ENCODE peak calls at places on chromosomes 12 and 14, in four cellular contexts. One of them, this sample, is unnamed.
A peak's percentile ranks its signal among the peaks of the same experiment; 100 is the strongest.

GRCh38 chr14:88189040-88189839 is 133.8 kb downstream of the KCNK10 start:
- DNase-seq in mesenchymal stem cell: peak; percentile 67
- DNase-seq in SJSA1: peak; percentile 46
- DNase-seq in fibroblast of pulmonary artery: peak; percentile 95
- DNase-seq in this sample: peak; percentile 79

GRCh38 chr14:32049361-32050103 is 27.6 kb upstream of the ARHGAP5 start:
- DNase-seq in mesenchymal stem cell: no peak
- DNase-seq in SJSA1: no peak
- DNase-seq in fibroblast of pulmonary artery: no peak
- DNase-seq in this sample: no peak

GRCh38 chr12:121894633-121895032 is 6.0 kb downstream of the PSMD9 start:
- DNase-seq in mesenchymal stem cell: peak; percentile 60
- DNase-seq in SJSA1: no peak
- DNase-seq in fibroblast of pulmonary artery: peak; percentile 64
- DNase-seq in this sample: peak; percentile 50

GRCh38 chr14:104601786-104602185 is 2.8 kb downstream of the TMEM179 start:
- DNase-seq in mesenchymal stem cell: no peak
- DNase-seq in SJSA1: no peak
- DNase-seq in fibroblast of pulmonary artery: peak; percentile 6
- DNase-seq in this sample: no peak

GRCh38 chr14:34646570-34647255 is 16.8 kb upstream of the SNX6 start:
- DNase-seq in mesenchymal stem cell: no peak
- DNase-seq in SJSA1: no peak
- DNase-seq in fibroblast of pulmonary artery: no peak
- DNase-seq in this sample: no peak

GRCh38 chr14:64709126-64709525 is 4.9 kb downstream of the PLEKHG3 start:
- DNase-seq in mesenchymal stem cell: no peak
- DNase-seq in SJSA1: no peak
- DNase-seq in fibroblast of pulmonary artery: no peak
- DNase-seq in this sample: no peak

GRCh38 chr12:101076940-101077351 is 133.1 kb downstream of the SLC5A8 start:
- DNase-seq in mesenchymal stem cell: peak; percentile 27
- DNase-seq in SJSA1: no peak
- DNase-seq in fibroblast of pulmonary artery: peak; percentile 34
- DNase-seq in this sample: no peak

GRCh38 chr12:89863968-89864367 is 155.3 kb upstream of the ATP2B1 start:
- DNase-seq in mesenchymal stem cell: no peak
- DNase-seq in SJSA1: no peak
- DNase-seq in fibroblast of pulmonary artery: no peak
- DNase-seq in this sample: peak; percentile 40

GRCh38 chr12:104669057-104669770 is 212.5 kb downstream of the CHST11 start:
- DNase-seq in mesenchymal stem cell: peak; percentile 81
- DNase-seq in SJSA1: no peak
- DNase-seq in fibroblast of pulmonary artery: no peak
- DNase-seq in this sample: peak; percentile 61

GRCh38 chr12:46385439-46385838 is 12.9 kb upstream of the SLC38A2 start:
- DNase-seq in mesenchymal stem cell: peak; percentile 32
- DNase-seq in SJSA1: no peak
- DNase-seq in fibroblast of pulmonary artery: no peak
- DNase-seq in this sample: peak; percentile 29

GRCh38 chr14:32808574-32809098 is 130.0 kb upstream of the NPAS3 start:
- DNase-seq in mesenchymal stem cell: no peak
- DNase-seq in SJSA1: no peak
- DNase-seq in fibroblast of pulmonary artery: peak; percentile 59
- DNase-seq in this sample: no peak

GRCh38 chr12:116891019-116891418 is 9.8 kb upstream of the HRK start:
- DNase-seq in mesenchymal stem cell: no peak
- DNase-seq in SJSA1: no peak
- DNase-seq in fibroblast of pulmonary artery: no peak
- DNase-seq in this sample: no peak

GRCh38 chr14:80105488-80105994 is 105.8 kb downstream of the DIO2 start:
- DNase-seq in mesenchymal stem cell: no peak
- DNase-seq in SJSA1: no peak
- DNase-seq in fibroblast of pulmonary artery: no peak
- DNase-seq in this sample: no peak

GRCh38 chr14:55329999-55330710 is 58.9 kb downstream of the FBXO34 start:
- DNase-seq in mesenchymal stem cell: no peak
- DNase-seq in SJSA1: no peak
- DNase-seq in fibroblast of pulmonary artery: no peak
- DNase-seq in this sample: no peak

GRCh38 chr12:55694651-55695050 is 13.1 kb downstream of the ITGA7 start:
- DNase-seq in mesenchymal stem cell: no peak
- DNase-seq in SJSA1: no peak
- DNase-seq in fibroblast of pulmonary artery: no peak
- DNase-seq in this sample: no peak

GRCh38 chr12:116244474-116245090 is 32.9 kb downstream of the MED13L start:
- DNase-seq in mesenchymal stem cell: no peak
- DNase-seq in SJSA1: no peak
- DNase-seq in fibroblast of pulmonary artery: no peak
- DNase-seq in this sample: no peak

GRCh38 chr12:114933428-114934160 is 249.6 kb upstream of the TBX3 start:
- DNase-seq in mesenchymal stem cell: peak; percentile 97
- DNase-seq in SJSA1: peak; percentile 90
- DNase-seq in fibroblast of pulmonary artery: peak; percentile 82
- DNase-seq in this sample: no peak

GRCh38 chr12:52528641-52529143 is 8.5 kb upstream of the KRT5 start:
- DNase-seq in mesenchymal stem cell: no peak
- DNase-seq in SJSA1: no peak
- DNase-seq in fibroblast of pulmonary artery: no peak
- DNase-seq in this sample: no peak

DNA sequence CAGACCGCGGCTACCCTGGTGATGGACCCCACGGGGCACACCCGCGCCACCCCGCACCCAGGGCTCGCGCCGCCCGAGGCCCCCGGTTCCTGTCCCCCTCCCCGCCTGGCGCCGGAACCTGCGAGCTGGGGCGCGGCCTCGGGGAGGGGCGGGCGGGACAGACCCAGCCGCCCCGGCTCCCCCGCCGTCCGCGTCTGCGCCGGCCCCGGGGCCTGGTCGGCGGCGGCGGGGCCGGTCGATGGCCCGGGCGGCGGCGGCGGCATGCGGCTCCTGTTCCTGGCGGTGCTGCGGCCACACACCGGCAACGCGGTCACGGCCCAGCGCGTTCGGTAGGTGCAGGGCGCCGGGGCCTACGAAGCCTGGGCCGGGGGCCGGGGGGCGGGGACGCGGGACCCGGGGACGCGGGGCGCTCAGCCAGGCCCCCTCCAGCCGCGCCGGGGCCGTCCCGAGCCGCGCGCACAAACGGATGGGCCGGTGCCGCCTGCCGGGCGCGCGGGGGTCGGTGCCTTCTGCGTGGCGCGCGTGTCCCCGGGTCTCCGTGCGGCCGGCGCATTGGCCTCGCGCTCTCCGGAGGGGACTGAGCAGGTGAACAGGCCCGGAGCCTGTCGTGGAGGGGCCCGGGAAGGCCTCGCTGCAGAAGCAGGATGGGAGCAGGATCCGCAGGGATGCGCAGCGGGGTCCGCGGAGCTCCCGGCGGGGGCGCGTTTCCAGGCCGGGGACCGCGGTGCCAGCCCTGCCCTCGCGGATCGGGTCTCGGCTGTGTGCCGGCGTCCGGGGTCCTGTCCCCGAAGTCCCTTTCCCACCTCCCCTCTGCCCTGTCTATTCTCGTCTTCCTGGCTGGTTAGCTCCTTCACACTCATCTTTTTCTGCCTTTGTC is at the start of gene GLT1D1:
- DNase-seq in mesenchymal stem cell: no peak
- DNase-seq in SJSA1: no peak
- DNase-seq in fibroblast of pulmonary artery: no peak
- DNase-seq in this sample: no peak
- H3K4me3 ChIP-seq in mesenchymal stem cell: no peak within 1 kb of the TSS
- H3K4me3 ChIP-seq in SJSA1: no peak within 1 kb of the TSS
- H3K4me3 ChIP-seq in fibroblast of pulmonary artery: no peak within 1 kb of the TSS
- H3K4me3 ChIP-seq in this sample: no peak within 1 kb of the TSS

GRCh38 chr14:61328629-61329262 is 7.4 kb downstream of the PRKCH start:
- DNase-seq in mesenchymal stem cell: no peak
- DNase-seq in SJSA1: no peak
- DNase-seq in fibroblast of pulmonary artery: no peak
- DNase-seq in this sample: no peak

GRCh38 chr14:61329478-61330051 is 8.2 kb downstream of the PRKCH start:
- DNase-seq in mesenchymal stem cell: no peak
- DNase-seq in SJSA1: no peak
- DNase-seq in fibroblast of pulmonary artery: no peak
- DNase-seq in this sample: no peak

GRCh38 chr14:61326149-61326548 is 4.8 kb downstream of the PRKCH start:
- DNase-seq in mesenchymal stem cell: no peak
- DNase-seq in SJSA1: no peak
- DNase-seq in fibroblast of pulmonary artery: no peak
- DNase-seq in this sample: no peak

GRCh38 chr14:61323970-61324369 is 2.6 kb downstream of the PRKCH start:
- DNase-seq in mesenchymal stem cell: no peak
- DNase-seq in SJSA1: no peak
- DNase-seq in fibroblast of pulmonary artery: no peak
- DNase-seq in this sample: no peak

GRCh38 chr14:61326847-61327246 is 5.5 kb downstream of the PRKCH start:
- DNase-seq in mesenchymal stem cell: no peak
- DNase-seq in SJSA1: no peak
- DNase-seq in fibroblast of pulmonary artery: peak; percentile 92
- DNase-seq in this sample: no peak
- H3K4me3 ChIP-seq in mesenchymal stem cell: no peak overlapping the region
- H3K4me3 ChIP-seq in SJSA1: no peak overlapping the region
- H3K4me3 ChIP-seq in fibroblast of pulmonary artery: no peak overlapping the region
- H3K4me3 ChIP-seq in this sample: no peak overlapping the region

GRCh38 chr12:29230800-29231560 is 81.9 kb downstream of the FAR2 start:
- DNase-seq in mesenchymal stem cell: no peak
- DNase-seq in SJSA1: no peak
- DNase-seq in fibroblast of pulmonary artery: no peak
- DNase-seq in this sample: no peak

GRCh38 chr12:29229158-29229505 is 80.1 kb downstream of the FAR2 start:
- DNase-seq in mesenchymal stem cell: no peak
- DNase-seq in SJSA1: no peak
- DNase-seq in fibroblast of pulmonary artery: no peak
- DNase-seq in this sample: no peak

GRCh38 chr12:29229937-29230336 is 80.9 kb downstream of the FAR2 start:
- DNase-seq in mesenchymal stem cell: peak; percentile 23
- DNase-seq in SJSA1: no peak
- DNase-seq in fibroblast of pulmonary artery: no peak
- DNase-seq in this sample: no peak

GRCh38 chr12:29226621-29227020 is 77.5 kb downstream of the FAR2 start:
- DNase-seq in mesenchymal stem cell: peak; percentile 28
- DNase-seq in SJSA1: no peak
- DNase-seq in fibroblast of pulmonary artery: peak; percentile 27
- DNase-seq in this sample: no peak

DNA sequence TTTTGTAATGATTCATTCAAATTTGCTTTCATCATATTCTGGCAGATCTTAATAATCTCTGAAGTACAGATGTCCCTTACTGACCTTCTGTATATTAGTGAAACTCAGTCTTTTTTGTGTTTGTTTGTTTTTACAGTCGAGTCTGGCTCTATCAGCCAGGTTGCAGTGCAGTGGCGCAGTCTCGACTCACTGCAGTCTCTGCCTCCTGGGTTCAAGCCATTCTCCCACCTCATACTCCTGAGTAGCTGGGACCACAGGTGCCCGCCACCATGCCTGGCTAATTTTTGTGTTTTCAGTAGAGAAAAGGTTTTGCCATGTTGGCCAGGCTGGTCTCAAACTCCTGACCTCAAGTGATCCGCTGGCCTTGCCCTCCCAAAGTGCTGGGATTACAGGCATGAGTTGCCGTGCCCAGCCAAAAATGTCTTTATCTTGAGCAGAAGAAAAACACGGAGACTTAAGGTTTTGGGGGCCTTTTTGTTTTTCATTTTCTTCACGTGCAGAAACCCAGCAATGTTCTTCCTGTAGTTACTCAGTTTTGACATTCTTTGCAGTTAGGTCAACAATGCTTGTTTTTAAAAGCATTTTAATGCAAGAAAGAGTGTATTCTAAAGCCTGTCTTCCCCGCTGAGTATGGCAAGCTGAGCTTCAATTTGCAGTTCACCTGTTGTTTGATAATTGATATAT is 79.5 kb downstream of the FAR2 start:
- DNase-seq in mesenchymal stem cell: no peak
- DNase-seq in SJSA1: no peak
- DNase-seq in fibroblast of pulmonary artery: no peak
- DNase-seq in this sample: no peak
- H3K4me3 ChIP-seq in mesenchymal stem cell: no peak overlapping the region
- H3K4me3 ChIP-seq in SJSA1: no peak overlapping the region
- H3K4me3 ChIP-seq in fibroblast of pulmonary artery: no peak overlapping the region
- H3K4me3 ChIP-seq in this sample: no peak overlapping the region

GRCh38 chr14:69484444-69485113 is at the start of gene PLEKHD1:
- DNase-seq in mesenchymal stem cell: no peak
- DNase-seq in SJSA1: no peak
- DNase-seq in fibroblast of pulmonary artery: no peak
- DNase-seq in this sample: no peak
- H3K4me3 ChIP-seq in mesenchymal stem cell: peak within 1 kb of the TSS; percentile 68
- H3K4me3 ChIP-seq in SJSA1: no peak within 1 kb of the TSS
- H3K4me3 ChIP-seq in fibroblast of pulmonary artery: no peak within 1 kb of the TSS
- H3K4me3 ChIP-seq in this sample: no peak within 1 kb of the TSS

GRCh38 chr14:75170797-75171196 is 5.6 kb downstream of the TMED10 start:
- DNase-seq in mesenchymal stem cell: no peak
- DNase-seq in SJSA1: no peak
- DNase-seq in fibroblast of pulmonary artery: peak; percentile 36
- DNase-seq in this sample: no peak

GRCh38 chr14:75168586-75169335 is 7.7 kb downstream of the TMED10 start:
- DNase-seq in mesenchymal stem cell: peak; percentile 54
- DNase-seq in SJSA1: no peak
- DNase-seq in fibroblast of pulmonary artery: no peak
- DNase-seq in this sample: no peak

GRCh38 chr14:75175677-75176141 is 703 bp downstream of the TMED10 start:
- DNase-seq in mesenchymal stem cell: no peak
- DNase-seq in SJSA1: no peak
- DNase-seq in fibroblast of pulmonary artery: no peak
- DNase-seq in this sample: no peak

GRCh38 chr14:75176142-75176820 is at the start of gene TMED10:
- DNase-seq in mesenchymal stem cell: peak; percentile 94
- DNase-seq in SJSA1: peak; percentile 94
- DNase-seq in fibroblast of pulmonary artery: peak; percentile 92
- DNase-seq in this sample: peak; percentile 92

DNA sequence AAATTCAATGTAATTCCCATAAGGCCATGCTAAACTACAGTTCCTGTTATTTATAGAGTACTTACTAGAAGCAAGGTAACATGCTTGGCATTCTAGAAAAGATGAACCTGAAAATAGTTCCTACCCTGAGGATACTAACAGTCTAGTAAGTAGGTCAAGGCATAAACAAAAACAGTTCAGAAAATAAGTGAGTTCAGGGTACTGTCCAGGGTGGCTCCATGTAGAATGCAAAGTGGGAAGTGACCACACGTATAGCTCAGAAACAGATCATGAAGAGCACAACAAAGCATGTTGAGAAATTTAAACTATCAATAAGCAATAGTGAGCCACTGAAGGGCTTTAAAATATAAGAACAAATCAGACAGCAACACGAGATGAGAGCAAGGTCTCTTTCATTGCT is 2.3 kb downstream of the TMED10 start:
- DNase-seq in mesenchymal stem cell: no peak
- DNase-seq in SJSA1: no peak
- DNase-seq in fibroblast of pulmonary artery: no peak
- DNase-seq in this sample: no peak
- H3K4me3 ChIP-seq in mesenchymal stem cell: peak overlapping the region; percentile 98
- H3K4me3 ChIP-seq in SJSA1: no peak overlapping the region
- H3K4me3 ChIP-seq in fibroblast of pulmonary artery: no peak overlapping the region
- H3K4me3 ChIP-seq in this sample: peak overlapping the region; percentile 3